ENCODE peak calls at places on chromosomes 4 and X, in ten cellular contexts. Q is A673; O is neural progenitor cell; W is CD4-positive, CD25-positive, alpha-beta regulatory T cell; F is astrocyte; K is suprapubic skin; U is IMR-90; L is tibial artery; I is neuronal stem cell; Z is tibial nerve. V is an unnamed sample. For H3K9me3 and H3K27me3, the result is how much of the 10 kb centered on the place peaks cover.

GRCh38 chr4:181819951-181820350 is 423.3 kb upstream of the TENM3 start:
- DNase-seq in Q (no peak), O (no peak), W (no peak), F (peak), K (no peak), U (peak), L (no peak), I (no peak), Z (no peak), V (no peak)

GRCh38 chr4:128452415-128452814 is 164.8 kb upstream of the PGRMC2 start:
- DNase-seq in Q (no peak), O (no peak), W (no peak), F (no peak), K (no peak), U (no peak), L (no peak), I (no peak), Z (no peak), V (no peak)

GRCh38 chrX:121160987-121161386 is 113.6 kb downstream of the GLUD2 start:
- DNase-seq in Q (peak), O (no peak), W (no peak), F (peak), K (no peak), U (no peak), L (no peak), I (no peak), Z (no peak), V (no peak)

GRCh38 chr4:173337463-173337862 is 3.3 kb upstream of the HMGB2 start:
- DNase-seq in Q (no peak), O (no peak), W (no peak), F (no peak), K (no peak), U (peak), L (no peak), I (no peak), Z (no peak), V (no peak)

GRCh38 chrX:77945910-77946309 is 23.5 kb downstream of the PGAM4 start:
- DNase-seq in Q (no peak), O (no peak), W (no peak), F (no peak), K (no peak), U (no peak), L (no peak), I (no peak), Z (no peak), V (no peak)

GRCh38 chr4:176939445-176939844 is 146.7 kb upstream of the VEGFC start:
- DNase-seq in Q (no peak), O (no peak), W (no peak), F (peak), K (no peak), U (peak), L (no peak), I (no peak), Z (no peak), V (no peak)

GRCh38 chrX:12970691-12971202 is 4.2 kb upstream of the TMSB4X start:
- DNase-seq in Q (peak), O (peak), W (peak), F (peak), K (no peak), U (peak), L (peak), I (no peak), Z (no peak), V (peak)

GRCh38 chr4:85905761-85906160 is 430.8 kb downstream of the ARHGAP24 start:
- DNase-seq in Q (no peak), O (no peak), W (no peak), F (no peak), K (no peak), U (no peak), L (no peak), I (no peak), Z (no peak), V (no peak)

GRCh38 chr4:83757121-83757621 is 221.3 kb downstream of the GPAT3 start:
- DNase-seq in Q (no peak), O (no peak), W (no peak), F (no peak), K (no peak), U (no peak), L (no peak), I (no peak), Z (no peak), V (no peak)

GRCh38 chrX:120512222-120512621 is 43.1 kb upstream of the LAMP2 start:
- DNase-seq in Q (no peak), O (no peak), W (no peak), F (no peak), K (no peak), U (no peak), L (no peak), I (no peak), Z (no peak), V (no peak)

GRCh38 chr4:141046255-141046654 is 87.0 kb downstream of the RNF150 start:
- DNase-seq in Q (no peak), O (no peak), W (no peak), F (peak), K (no peak), U (peak), L (no peak), I (no peak), Z (no peak), V (no peak)

GRCh38 chr4:149531861-149532260 is 283.8 kb downstream of the IQCM start:
- DNase-seq in Q (peak), O (no peak), W (no peak), F (peak), K (no peak), U (peak), L (no peak), I (no peak), Z (no peak), V (no peak)

GRCh38 chr4:47002593-47002992 is 9.2 kb upstream of the GABRA4 start:
- DNase-seq in Q (peak), O (no peak), W (no peak), F (no peak), K (no peak), U (peak), L (no peak), I (no peak), Z (no peak), V (no peak)

GRCh38 chr4:108367751-108368150 is 199.0 kb upstream of the LEF1 start:
- DNase-seq in Q (no peak), O (no peak), W (no peak), F (no peak), K (no peak), U (no peak), L (no peak), I (no peak), Z (no peak), V (no peak)

GRCh38 chr4:181061787-181062186 is 1181.4 kb upstream of the TENM3 start:
- DNase-seq in Q (no peak), O (no peak), W (no peak), F (no peak), K (no peak), U (no peak), L (no peak), I (no peak), Z (no peak), V (no peak)

GRCh38 chrX:106948641-106949040 is 28.4 kb downstream of the CLDN2 start:
- DNase-seq in Q (no peak), O (no peak), W (no peak), F (no peak), K (no peak), U (no peak), L (no peak), I (no peak), Z (no peak), V (no peak)

GRCh38 chrX:22041931-22042530 is 9.9 kb downstream of the PHEX start:
- DNase-seq in Q (no peak), O (no peak), W (no peak), F (no peak), K (no peak), U (no peak), L (no peak), I (no peak), Z (no peak), V (no peak)

GRCh38 chr4:26206981-26207380 is 113.8 kb upstream of the RBPJ start:
- DNase-seq in Q (no peak), O (no peak), W (no peak), F (peak), K (no peak), U (no peak), L (no peak), I (no peak), Z (no peak), V (no peak)

GRCh38 chrX:41259516-41259915 is 74.4 kb upstream of the DDX3X start:
- DNase-seq in Q (no peak), O (no peak), W (no peak), F (no peak), K (no peak), U (peak), L (no peak), I (no peak), Z (no peak), V (no peak)

GRCh38 chr4:102438873-102439614 is 62.1 kb upstream of the NFKB1 start:
- DNase-seq in Q (peak), O (no peak), W (no peak), F (peak), K (no peak), U (peak), L (no peak), I (no peak), Z (no peak), V (no peak)

GRCh38 chr4:109408711-109409110 is 24.9 kb upstream of the SEC24B start:
- DNase-seq in Q (peak), O (no peak), W (no peak), F (no peak), K (no peak), U (no peak), L (no peak), I (no peak), Z (no peak), V (no peak)

GRCh38 chr4:16123356-16124084 is 39.7 kb upstream of the PROM1 start:
- DNase-seq in Q (no peak), O (peak), W (no peak), F (no peak), K (no peak), U (no peak), L (no peak), I (no peak), Z (no peak), V (no peak)

GRCh38 chr4:122525865-122526264 is 69.3 kb upstream of the IL2 start:
- DNase-seq in Q (no peak), O (no peak), W (no peak), F (no peak), K (no peak), U (no peak), L (no peak), I (no peak), Z (no peak), V (no peak)

GRCh38 chr4:53863731-53864130 is 200.7 kb downstream of the CHIC2 start:
- DNase-seq in Q (no peak), O (no peak), W (no peak), F (peak), K (no peak), U (no peak), L (no peak), I (no peak), Z (no peak), V (no peak)

GRCh38 chr4:184755278-184755677 is 21.4 kb upstream of the CENPU start:
- DNase-seq in Q (no peak), O (no peak), W (no peak), F (peak), K (no peak), U (peak), L (no peak), I (no peak), Z (no peak), V (no peak)

GRCh38 chr4:184752496-184753275 is 18.8 kb upstream of the CENPU start:
- DNase-seq in Q (no peak), O (no peak), W (no peak), F (no peak), K (no peak), U (no peak), L (no peak), I (no peak), Z (no peak), V (no peak)

GRCh38 chr4:184762100-184762499 is 28.2 kb upstream of the CENPU start:
- DNase-seq in Q (no peak), O (no peak), W (peak), F (no peak), K (no peak), U (no peak), L (no peak), I (no peak), Z (no peak), V (no peak)

GRCh38 chr4:184756399-184756798 is 22.5 kb upstream of the CENPU start:
- DNase-seq in Q (no peak), O (no peak), W (no peak), F (peak), K (no peak), U (peak), L (no peak), I (no peak), Z (no peak), V (no peak)

DNA sequence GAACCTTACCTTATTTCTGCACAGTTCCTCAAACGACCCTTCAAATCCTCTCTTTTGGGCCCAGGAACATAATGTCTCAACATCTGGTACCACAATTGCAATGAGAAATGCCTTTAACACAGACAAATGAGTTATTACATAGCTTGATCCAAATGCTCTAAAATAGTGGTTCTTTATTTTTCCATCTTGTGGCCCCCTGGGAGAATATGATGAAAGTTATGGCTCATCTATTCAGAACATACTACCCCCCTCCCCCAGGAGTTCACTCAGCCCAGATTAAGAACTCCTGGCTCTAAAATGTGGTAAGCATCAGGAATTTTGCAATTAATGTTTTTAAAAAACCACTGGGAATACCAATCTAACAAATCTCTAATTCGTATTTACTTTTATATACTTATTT is 23.9 kb upstream of the CENPU start:
- DNase-seq in Q (no peak), O (no peak), W (no peak), F (no peak), K (no peak), U (no peak), L (no peak), I (no peak), Z (no peak), V (no peak)
- H3K27ac ChIP-seq in Q (no peak), O (no peak), W (no peak), F (no peak), K (no peak), U (no peak), L (peak), I (no peak), Z (peak), V (no peak)

GRCh38 chr4:8618961-8619720 is 26.6 kb downstream of the CPZ start:
- DNase-seq in Q (no peak), O (no peak), W (no peak), F (no peak), K (peak), U (no peak), L (peak), I (no peak), Z (no peak), V (no peak)
- H3K9me3 ChIP-seq in Q (under half), O (under half), W (under half), F (under half), K (under half), U (under half), L (under half), I (under half), Z (under half), V (under half)

DNA sequence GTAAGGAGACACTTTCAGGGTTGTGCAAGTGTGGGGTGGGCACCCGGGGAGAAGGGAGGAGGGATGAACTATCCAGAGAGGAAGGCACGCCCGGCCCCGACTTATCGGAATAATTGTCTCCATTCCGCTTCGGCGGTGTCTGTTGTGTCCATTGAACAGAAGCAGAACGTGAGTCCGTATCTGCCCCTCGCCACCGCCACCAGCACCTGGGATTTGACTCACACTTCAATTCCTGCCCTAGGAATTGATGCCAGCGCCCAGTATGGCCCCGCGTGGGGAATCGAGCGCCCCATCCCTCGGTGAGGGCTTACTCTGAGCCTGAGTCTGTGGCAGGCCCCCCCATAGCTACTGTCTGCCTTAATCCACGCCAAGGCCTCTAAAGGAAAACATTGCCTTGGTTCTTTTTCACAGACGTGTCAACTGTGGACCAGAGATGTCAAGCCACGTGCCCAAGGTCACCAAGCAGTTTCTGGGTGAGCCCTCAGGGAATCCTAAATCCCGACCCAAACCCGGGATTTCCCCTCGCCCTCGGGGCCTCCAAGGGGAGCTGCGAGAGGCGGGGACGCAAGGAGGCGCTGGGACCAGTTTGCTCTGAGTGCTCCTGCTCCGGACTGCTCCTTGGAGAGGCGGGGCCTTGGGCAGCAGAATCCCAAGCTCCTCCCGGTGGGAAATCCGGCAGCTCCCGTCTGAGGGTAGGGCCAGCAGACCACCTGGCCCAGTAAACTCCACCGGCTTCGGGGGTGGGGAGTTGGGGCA is 12.9 kb downstream of the MSX1 start:
- DNase-seq in Q (no peak), O (peak), W (no peak), F (no peak), K (no peak), U (no peak), L (no peak), I (peak), Z (no peak), V (no peak)
- H3K27me3 ChIP-seq in Q (half or more), O (half or more), W (under half), F (half or more), K (half or more), U (half or more), L (under half), I (half or more), Z (half or more), V (under half)

GRCh38 chr4:79920454-79920853 is 152.6 kb downstream of the ANTXR2 start:
- DNase-seq in Q (no peak), O (no peak), W (no peak), F (no peak), K (no peak), U (no peak), L (no peak), I (no peak), Z (no peak), V (no peak)
- H3K27ac ChIP-seq in Q (no peak), O (no peak), W (no peak), F (no peak), K (no peak), U (no peak), L (no peak), I (no peak), Z (no peak), V (no peak)

GRCh38 chrX:153832732-153833131 is 2.4 kb upstream of the PDZD4 start:
- DNase-seq in Q (no peak), O (peak), W (no peak), F (no peak), K (no peak), U (no peak), L (no peak), I (no peak), Z (no peak), V (no peak)

GRCh38 chrX:153830632-153831434 is 489 bp upstream of the PDZD4 start:
- DNase-seq in Q (no peak), O (peak), W (no peak), F (no peak), K (no peak), U (no peak), L (no peak), I (no peak), Z (no peak), V (no peak)

GRCh38 chrX:153829799-153830631 is at the start of gene PDZD4:
- DNase-seq in Q (no peak), O (peak), W (no peak), F (no peak), K (no peak), U (no peak), L (no peak), I (no peak), Z (no peak), V (no peak)

GRCh38 chrX:153829549-153829798 is 870 bp downstream of the PDZD4 start:
- DNase-seq in Q (no peak), O (no peak), W (no peak), F (no peak), K (no peak), U (no peak), L (no peak), I (no peak), Z (no peak), V (no peak)

GRCh38 chrX:153831435-153832150 is 1.2 kb upstream of the PDZD4 start:
- DNase-seq in Q (no peak), O (no peak), W (no peak), F (no peak), K (no peak), U (no peak), L (no peak), I (no peak), Z (no peak), V (no peak)
- H3K9me3 ChIP-seq in Q (under half), O (under half), W (under half), F (under half), K (under half), U (under half), L (under half), I (under half), Z (under half), V (under half)

V was measured in effector memory CD4-positive, alpha-beta T cell.